ENCODE peak calls at places on chromosomes 12 and 14, in four cellular contexts. C is A549, F is fibroblast of lung, V is mesendoderm. S is an unnamed sample.
A peak's percentile ranks its signal among the peaks of the same experiment; 100 is the strongest.

GRCh38 chr14:89936654-89937185 is 17.8 kb downstream of the EFCAB11 start:
- DNase-seq in C (no peak), F (no peak), V (no peak), S (no peak)

GRCh38 chr12:32896438-32897275 is at the start of gene PKP2:
- DNase-seq in C (peak; percentile 56), F (peak; percentile 22), V (peak; percentile 91), S (peak; percentile 92)

GRCh38 chr14:102139248-102140026 is at the start of gene WDR20:
- DNase-seq in C (peak; percentile 96), F (peak; percentile 92), V (peak; percentile 99), S (peak; percentile 100)

GRCh38 chr12:25690996-25691864 is 138.1 kb upstream of the LMNTD1 start:
- DNase-seq in C (no peak), F (no peak), V (peak; percentile 20), S (no peak)

GRCh38 chr12:95608252-95609033 is 57.2 kb upstream of the USP44 start:
- DNase-seq in C (peak; percentile 46), F (peak; percentile 95), V (no peak), S (peak; percentile 45)

GRCh38 chr14:75548544-75548943 is 26.3 kb downstream of the BATF start:
- DNase-seq in C (no peak), F (no peak), V (no peak), S (no peak)

GRCh38 chr12:43737646-43738045 is 20.9 kb downstream of the PUS7L start:
- DNase-seq in C (no peak), F (peak; percentile 82), V (no peak), S (no peak)

GRCh38 chr12:7154901-7155470 is 24.8 kb downstream of the CLSTN3 start:
- DNase-seq in C (no peak), F (no peak), V (no peak), S (no peak)

GRCh38 chr12:70059373-70059772 is 183.9 kb upstream of the CNOT2 start:
- DNase-seq in C (no peak), F (no peak), V (no peak), S (no peak)

GRCh38 chr12:6358886-6359285 is 16.5 kb downstream of the SCNN1A start:
- DNase-seq in C (no peak), F (no peak), V (no peak), S (no peak)

GRCh38 chr14:34980337-34980900 is 2.4 kb upstream of the SRP54 start:
- DNase-seq in C (no peak), F (no peak), V (peak; percentile 16), S (no peak)

GRCh38 chr12:581321-581720 is 81.9 kb downstream of the NINJ2 start:
- DNase-seq in C (no peak), F (no peak), V (no peak), S (no peak)

GRCh38 chr14:71703477-71703876 is 228.8 kb upstream of the RGS6 start:
- DNase-seq in C (no peak), F (peak; percentile 83), V (no peak), S (no peak)

GRCh38 chr14:32033516-32033915 is 43.6 kb upstream of the ARHGAP5 start:
- DNase-seq in C (no peak), F (no peak), V (no peak), S (no peak)
- H3K4me2 ChIP-seq in C (no peak overlapping the region), F (no peak overlapping the region), V (no peak overlapping the region), S (no peak overlapping the region)

GRCh38 chr14:22839159-22839779 is 2.9 kb downstream of the MMP14 start:
- DNase-seq in C (no peak), F (no peak), V (peak; percentile 54), S (no peak)
- H3K4me2 ChIP-seq in C (no peak overlapping the region), F (peak overlapping the region; percentile 86), V (peak overlapping the region; percentile 95), S (peak overlapping the region; percentile 88)

GRCh38 chr12:119593578-119594398 is at the start of gene TMEM233:
- DNase-seq in C (no peak), F (peak; percentile 22), V (peak; percentile 41), S (no peak)
- H3K4me2 ChIP-seq in C (peak within 1 kb of the TSS; percentile 62), F (no peak within 1 kb of the TSS), V (peak within 1 kb of the TSS; percentile 87), S (peak within 1 kb of the TSS; percentile 70)

GRCh38 chr12:34209259-34209835 is 187.1 kb downstream of the ALG10 start:
- DNase-seq in C (no peak), F (no peak), V (no peak), S (no peak)
- H3K4me2 ChIP-seq in C (no peak overlapping the region), F (no peak overlapping the region), V (no peak overlapping the region), S (no peak overlapping the region)

DNA sequence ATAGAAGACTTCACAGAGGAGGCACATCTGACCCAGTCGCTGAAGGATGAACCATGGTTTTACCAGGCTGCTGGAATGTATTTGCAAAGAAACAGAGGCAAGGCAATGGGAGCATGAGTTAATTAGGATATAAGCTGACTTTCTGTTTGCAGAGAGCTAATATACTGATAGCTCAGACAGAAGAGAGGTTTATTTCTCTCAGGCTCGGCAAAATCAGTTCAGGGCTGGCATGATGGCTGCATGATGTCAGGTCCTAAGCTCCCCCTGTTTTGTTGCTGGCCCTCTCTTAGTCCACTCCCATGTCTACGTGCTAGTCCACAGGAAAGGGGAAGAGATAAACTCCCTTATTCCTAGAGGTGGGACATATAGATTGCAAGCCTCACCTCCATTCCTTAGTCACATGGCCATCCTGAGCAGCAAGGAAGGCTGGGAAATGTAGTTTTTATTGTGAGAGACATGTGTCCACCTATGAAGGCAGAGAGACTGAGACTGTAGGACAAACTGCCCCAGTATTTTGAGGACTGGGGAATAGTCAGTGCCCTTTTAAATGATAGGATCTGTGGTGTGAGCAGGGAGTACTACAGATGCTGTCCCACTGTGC is 224.5 kb downstream of the VRK1 start:
- DNase-seq in C (peak; percentile 34), F (no peak), V (peak; percentile 82), S (peak; percentile 19)
- H3K4me2 ChIP-seq in C (peak overlapping the region; percentile 47), F (no peak overlapping the region), V (no peak overlapping the region), S (peak overlapping the region; percentile 53)

DNA sequence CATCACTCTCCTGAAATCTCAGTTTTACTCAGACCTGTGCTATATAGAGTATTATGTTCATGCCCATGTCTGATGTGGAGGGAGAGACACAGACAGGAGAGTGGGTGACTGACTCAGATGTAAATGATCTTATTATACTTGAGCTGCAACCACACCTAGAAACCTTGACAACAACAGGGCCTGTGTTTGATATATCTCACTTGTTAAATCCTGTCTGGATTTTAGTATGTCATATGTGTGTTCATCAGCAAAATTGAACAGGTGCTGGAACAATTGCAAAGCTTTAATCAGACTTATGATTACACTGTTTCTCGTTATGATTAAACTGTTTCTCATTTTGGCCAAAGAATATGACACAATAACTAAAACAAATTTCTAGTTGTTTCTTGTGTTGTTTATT is 37.7 kb downstream of the DIP2B start:
- DNase-seq in C (peak; percentile 28), F (peak; percentile 82), V (no peak), S (peak; percentile 14)
- H3K4me2 ChIP-seq in C (peak overlapping the region; percentile 46), F (no peak overlapping the region), V (no peak overlapping the region), S (no peak overlapping the region)

DNA sequence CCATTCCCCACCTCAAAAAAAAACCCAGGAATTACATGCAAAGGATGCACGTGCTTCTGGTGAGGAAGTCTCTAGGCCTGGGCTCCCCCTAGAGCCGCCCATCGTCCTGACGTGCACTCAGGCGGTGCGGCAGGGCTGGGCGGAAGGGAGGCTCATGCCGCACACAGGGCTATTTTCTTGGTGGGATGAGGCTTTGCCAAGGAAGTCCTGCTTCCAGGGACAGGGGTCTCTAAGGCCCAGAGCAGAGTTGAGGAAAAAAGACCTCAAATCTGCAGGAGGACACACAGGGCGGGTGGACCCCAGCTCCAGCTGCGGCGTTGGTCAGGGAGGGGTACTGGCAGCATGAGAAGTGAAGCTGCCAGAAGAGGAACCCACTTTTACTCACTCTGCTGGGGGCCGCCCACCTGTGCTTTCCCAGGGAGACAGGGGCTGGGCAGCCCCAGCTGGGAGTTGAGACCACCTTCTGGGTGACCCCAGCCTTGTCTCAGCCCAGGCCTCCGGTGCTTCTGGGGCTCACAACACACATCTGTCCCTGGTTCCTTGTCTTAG is 4.2 kb downstream of the RHOF start:
- DNase-seq in C (no peak), F (no peak), V (no peak), S (no peak)
- H3K4me2 ChIP-seq in C (peak overlapping the region; percentile 78), F (no peak overlapping the region), V (no peak overlapping the region), S (no peak overlapping the region)

GRCh38 chr14:52789118-52789517 is 2.3 kb downstream of the GNPNAT1 start:
- DNase-seq in C (no peak), F (no peak), V (no peak), S (no peak)
- H3K4me2 ChIP-seq in C (peak overlapping the region; percentile 86), F (peak overlapping the region; percentile 0), V (no peak overlapping the region), S (peak overlapping the region; percentile 93)

DNA sequence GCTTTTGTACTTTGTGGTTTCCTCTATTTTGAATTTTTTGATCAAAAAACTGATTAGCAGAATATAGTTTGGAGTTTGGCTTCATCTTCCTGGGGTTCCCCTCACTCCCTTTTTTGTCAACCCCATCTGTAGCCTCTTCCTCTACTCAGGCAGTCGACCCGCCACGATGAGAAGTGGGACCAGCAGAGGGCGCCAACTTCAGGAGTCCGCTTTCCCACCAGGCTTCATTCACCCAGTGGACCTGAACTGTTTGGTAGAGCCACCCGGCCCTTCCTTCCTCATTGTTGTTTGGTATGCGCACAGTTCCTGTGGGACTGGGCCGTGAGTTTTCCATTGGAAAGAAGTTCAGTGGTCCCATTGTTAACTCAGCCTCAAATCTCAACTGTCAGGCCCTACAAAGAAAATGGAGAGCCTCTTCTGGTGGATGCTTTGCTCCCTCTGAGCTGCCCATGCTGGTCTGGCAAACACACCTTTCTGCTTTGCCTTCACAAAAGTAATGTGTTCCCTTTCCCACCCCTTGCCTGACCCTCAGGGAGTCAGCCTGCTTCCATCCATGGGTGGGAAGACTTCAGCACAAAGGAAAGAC is 21.7 kb downstream of the TMBIM6 start:
- DNase-seq in C (peak; percentile 81), F (peak; percentile 26), V (peak; percentile 75), S (peak; percentile 74)
- H3K4me2 ChIP-seq in C (no peak overlapping the region), F (no peak overlapping the region), V (no peak overlapping the region), S (no peak overlapping the region)

S was measured in hepatocyte.